ENCODE peak calls at places on chromosomes 4 and X, in seven cellular contexts. S, P, N, Y, M, R and H are unnamed samples.

GRCh38 chr4:109009909-109010308 is 247.1 kb upstream of the ETNPPL start:
- DNase-seq in S (no peak), P (no peak), N (no peak), Y (no peak), M (no peak), R (no peak), H (peak; percentile 66)

GRCh38 chr4:160423879-160424451 is 1321.1 kb downstream of the RAPGEF2 start:
- DNase-seq in S (no peak), P (no peak), N (no peak), Y (no peak), M (no peak), R (no peak), H (peak; percentile 16)

GRCh38 chr4:86818845-86819244 is 30.3 kb downstream of the SLC10A6 start:
- DNase-seq in S (no peak), P (no peak), N (no peak), Y (peak; percentile 50), M (no peak), R (no peak), H (no peak)

GRCh38 chr4:157076578-157076947 is 613 bp downstream of the GLRB start:
- DNase-seq in S (no peak), P (no peak), N (no peak), Y (no peak), M (no peak), R (no peak), H (no peak)

GRCh38 chrX:46582964-46583363 is 9.4 kb downstream of the CHST7 start:
- DNase-seq in S (no peak), P (no peak), N (no peak), Y (no peak), M (no peak), R (no peak), H (peak; percentile 85)

GRCh38 chrX:119970574-119970973 is 27.0 kb upstream of the NKAP start:
- DNase-seq in S (no peak), P (no peak), N (no peak), Y (no peak), M (no peak), R (no peak), H (no peak)

GRCh38 chrX:48025561-48025960 is 18.8 kb downstream of the SPACA5 start:
- DNase-seq in S (no peak), P (no peak), N (no peak), Y (peak; percentile 86), M (no peak), R (peak; percentile 49), H (no peak)

GRCh38 chrX:97835969-97836368 is 952.3 kb downstream of the RPA4 start:
- DNase-seq in S (no peak), P (no peak), N (no peak), Y (no peak), M (no peak), R (no peak), H (no peak)

GRCh38 chr4:82457266-82457665 is 26.9 kb downstream of the ENOPH1 start:
- DNase-seq in S (no peak), P (no peak), N (no peak), Y (no peak), M (no peak), R (no peak), H (no peak)

GRCh38 chr4:48017108-48017527 is 546 bp downstream of the NIPAL1 start:
- DNase-seq in S (peak; percentile 76), P (peak; percentile 5), N (peak; percentile 78), Y (peak; percentile 78), M (peak; percentile 55), R (peak; percentile 60), H (peak; percentile 94)

GRCh38 chrX:68685722-68686683 is 38.5 kb downstream of the STARD8 start:
- DNase-seq in S (peak; percentile 66), P (no peak), N (no peak), Y (no peak), M (peak; percentile 73), R (peak; percentile 3), H (no peak)

GRCh38 chr4:78622253-78622979 is 70.8 kb downstream of the ANXA3 start:
- DNase-seq in S (no peak), P (no peak), N (no peak), Y (peak; percentile 39), M (no peak), R (no peak), H (no peak)

GRCh38 chr4:181659202-181659601 is 584.0 kb upstream of the TENM3 start:
- DNase-seq in S (no peak), P (no peak), N (no peak), Y (no peak), M (no peak), R (no peak), H (no peak)

GRCh38 chr4:176289561-176289960 is 20.5 kb upstream of the ASB5 start:
- DNase-seq in S (no peak), P (no peak), N (no peak), Y (no peak), M (no peak), R (no peak), H (no peak)

GRCh38 chr4:97496298-97496873 is 646.9 kb downstream of the STPG2 start:
- DNase-seq in S (no peak), P (no peak), N (no peak), Y (peak; percentile 9), M (no peak), R (no peak), H (peak; percentile 83)

GRCh38 chrX:124231454-124231853 is 101.0 kb upstream of the TEX13D start:
- DNase-seq in S (no peak), P (no peak), N (no peak), Y (no peak), M (no peak), R (no peak), H (no peak)

GRCh38 chrX:24014388-24015018 is 12.5 kb downstream of the KLHL15 start:
- DNase-seq in S (no peak), P (no peak), N (no peak), Y (no peak), M (no peak), R (peak; percentile 54), H (no peak)

GRCh38 chr4:150999091-150999490 is 16.0 kb downstream of the LRBA start:
- DNase-seq in S (no peak), P (no peak), N (no peak), Y (no peak), M (no peak), R (no peak), H (no peak)

GRCh38 chr4:109465065-109465464 is 31.4 kb downstream of the SEC24B start:
- DNase-seq in S (no peak), P (peak; percentile 20), N (no peak), Y (no peak), M (no peak), R (no peak), H (no peak)

GRCh38 chrX:134718329-134719317 is 60.4 kb upstream of the PLAC1 start:
- DNase-seq in S (no peak), P (no peak), N (no peak), Y (peak; percentile 41), M (peak; percentile 48), R (peak; percentile 9), H (peak; percentile 90)

GRCh38 chr4:624705-625590 is at the start of gene PDE6B:
- DNase-seq in S (peak; percentile 22), P (no peak), N (no peak), Y (no peak), M (no peak), R (no peak), H (no peak)

GRCh38 chrX:155028749-155029360 is 2.2 kb downstream of the FUNDC2 start:
- DNase-seq in S (no peak), P (no peak), N (no peak), Y (no peak), M (no peak), R (no peak), H (peak; percentile 9)

GRCh38 chrX:134537179-134537945 is 77.4 kb downstream of the HPRT1 start:
- DNase-seq in S (no peak), P (no peak), N (peak; percentile 63), Y (no peak), M (no peak), R (no peak), H (no peak)

GRCh38 chr4:128241425-128241913 is 46.1 kb downstream of the PGRMC2 start:
- DNase-seq in S (no peak), P (no peak), N (no peak), Y (no peak), M (no peak), R (no peak), H (peak; percentile 96)

GRCh38 chrX:153689654-153690465 is 2.1 kb downstream of the SLC6A8 start:
- DNase-seq in S (no peak), P (no peak), N (no peak), Y (peak; percentile 62), M (peak; percentile 61), R (no peak), H (no peak)

GRCh38 chrX:24023972-24024664 is 2.9 kb downstream of the KLHL15 start:
- DNase-seq in S (no peak), P (no peak), N (no peak), Y (peak; percentile 22), M (no peak), R (peak; percentile 4), H (no peak)

GRCh38 chr4:183295711-183296110 is 24.4 kb downstream of the CLDN22 start:
- DNase-seq in S (no peak), P (no peak), N (no peak), Y (no peak), M (no peak), R (no peak), H (no peak)